ENCODE peak calls at places on chromosomes 6 and 20, in six cellular contexts. M is fibroblast of pulmonary artery, T is activated B cell treated with CpG ODN at 0.5 μM for 24 hours, X is DMS153, U is HFFc6, L is NCI-H2171 treated with DMSO at 0.1 percent for 48 hours. H is an unnamed sample.

GRCh38 chr20:47315339-47315662 is 41.2 kb downstream of the ZMYND8 start:
- DNase-seq in M (peak), T (no peak), X (peak), U (no peak), L (peak), H (no peak)

GRCh38 chr6:31875852-31876251 is 2.9 kb downstream of the SLC44A4 start:
- DNase-seq in M (no peak), T (no peak), X (no peak), U (no peak), L (no peak), H (no peak)

GRCh38 chr6:43120938-43121913 is 45.1 kb downstream of the PTK7 start:
- DNase-seq in M (peak), T (no peak), X (no peak), U (peak), L (peak), H (no peak)

GRCh38 chr6:56450882-56451739 is 191.6 kb downstream of the DST start:
- DNase-seq in M (peak), T (no peak), X (no peak), U (peak), L (no peak), H (no peak)

GRCh38 chr6:149443411-149444181 is 41.2 kb downstream of the ZC3H12D start:
- DNase-seq in M (peak), T (no peak), X (no peak), U (peak), L (no peak), H (no peak)

GRCh38 chr6:42136508-42137191 is 5.8 kb downstream of the C6orf132 start:
- DNase-seq in M (peak), T (peak), X (no peak), U (peak), L (no peak), H (peak)

GRCh38 chr6:142537612-142538478 is 236.0 kb downstream of the ADGRG6 start:
- DNase-seq in M (peak), T (no peak), X (peak), U (peak), L (peak), H (peak)

GRCh38 chr20:53713328-53714056 is 119.9 kb upstream of the ZNF217 start:
- DNase-seq in M (no peak), T (no peak), X (no peak), U (no peak), L (no peak), H (no peak)

GRCh38 chr6:122322824-122323223 is 76.6 kb upstream of the HSF2 start:
- DNase-seq in M (peak), T (no peak), X (no peak), U (no peak), L (no peak), H (no peak)

GRCh38 chr6:143962644-143962929 is 45.5 kb downstream of the PLAGL1 start:
- DNase-seq in M (peak), T (no peak), X (no peak), U (peak), L (no peak), H (no peak)

GRCh38 chr6:105522626-105523322 is 119.9 kb upstream of the PREP start:
- DNase-seq in M (no peak), T (no peak), X (no peak), U (peak), L (peak), H (no peak)

H was measured in DMS 273 treated with DMSO at 0.1 percent for 48 hours.